ENCODE peak calls at places on chromosomes 4 and X, in ten cellular contexts. One of them, this sample, is unnamed.

GRCh38 chr4:38574559-38575333 is 89.3 kb upstream of the KLF3 start:
- DNase-seq in stimulated activated CD4-positive, alpha-beta T cell treated with anti-CD3 and anti-CD28 coated beads, TNF-alpha, amount 100 ng/mL, for 1 hour: no peak
- DNase-seq in fibroblast of mammary gland: no peak
- DNase-seq in suprapubic skin: no peak
- DNase-seq in EH: no peak
- DNase-seq in activated CD4-positive, alpha-beta T cell treated with anti-CD3 and anti-CD28 coated beads, Interleukin-2, amount 10 ng/mL, durations not matched to agents 7 days and 5 days: no peak
- DNase-seq in substantia nigra: peak
- DNase-seq in AG09309: no peak
- DNase-seq in fibroblast of villous mesenchyme: no peak
- DNase-seq in NCI-H187 treated with DMSO at 0.1 percent for 48 hours: no peak
- DNase-seq in this sample: no peak

GRCh38 chr4:23060776-23061175 is 368.0 kb downstream of the GBA3 start:
- DNase-seq in stimulated activated CD4-positive, alpha-beta T cell treated with anti-CD3 and anti-CD28 coated beads, TNF-alpha, amount 100 ng/mL, for 1 hour: no peak
- DNase-seq in fibroblast of mammary gland: peak
- DNase-seq in suprapubic skin: no peak
- DNase-seq in EH: peak
- DNase-seq in activated CD4-positive, alpha-beta T cell treated with anti-CD3 and anti-CD28 coated beads, Interleukin-2, amount 10 ng/mL, durations not matched to agents 7 days and 5 days: no peak
- DNase-seq in substantia nigra: no peak
- DNase-seq in AG09309: no peak
- DNase-seq in fibroblast of villous mesenchyme: no peak
- DNase-seq in NCI-H187 treated with DMSO at 0.1 percent for 48 hours: no peak
- DNase-seq in this sample: no peak

GRCh38 chr4:77862478-77863216 is at the start of gene MRPL1:
- DNase-seq in stimulated activated CD4-positive, alpha-beta T cell treated with anti-CD3 and anti-CD28 coated beads, TNF-alpha, amount 100 ng/mL, for 1 hour: peak
- DNase-seq in fibroblast of mammary gland: peak
- DNase-seq in suprapubic skin: peak
- DNase-seq in EH: peak
- DNase-seq in activated CD4-positive, alpha-beta T cell treated with anti-CD3 and anti-CD28 coated beads, Interleukin-2, amount 10 ng/mL, durations not matched to agents 7 days and 5 days: peak
- DNase-seq in substantia nigra: peak
- DNase-seq in AG09309: peak
- DNase-seq in fibroblast of villous mesenchyme: peak
- DNase-seq in NCI-H187 treated with DMSO at 0.1 percent for 48 hours: peak
- DNase-seq in this sample: peak

GRCh38 chr4:3702551-3703221 is 63.5 kb upstream of the ADRA2C start:
- DNase-seq in stimulated activated CD4-positive, alpha-beta T cell treated with anti-CD3 and anti-CD28 coated beads, TNF-alpha, amount 100 ng/mL, for 1 hour: no peak
- DNase-seq in fibroblast of mammary gland: no peak
- DNase-seq in suprapubic skin: peak
- DNase-seq in EH: no peak
- DNase-seq in activated CD4-positive, alpha-beta T cell treated with anti-CD3 and anti-CD28 coated beads, Interleukin-2, amount 10 ng/mL, durations not matched to agents 7 days and 5 days: no peak
- DNase-seq in substantia nigra: no peak
- DNase-seq in AG09309: no peak
- DNase-seq in fibroblast of villous mesenchyme: no peak
- DNase-seq in NCI-H187 treated with DMSO at 0.1 percent for 48 hours: no peak
- DNase-seq in this sample: no peak

GRCh38 chr4:104494822-104495559 is at the start of gene CXXC4:
- DNase-seq in stimulated activated CD4-positive, alpha-beta T cell treated with anti-CD3 and anti-CD28 coated beads, TNF-alpha, amount 100 ng/mL, for 1 hour: no peak
- DNase-seq in fibroblast of mammary gland: peak
- DNase-seq in suprapubic skin: peak
- DNase-seq in EH: peak
- DNase-seq in activated CD4-positive, alpha-beta T cell treated with anti-CD3 and anti-CD28 coated beads, Interleukin-2, amount 10 ng/mL, durations not matched to agents 7 days and 5 days: no peak
- DNase-seq in substantia nigra: peak
- DNase-seq in AG09309: no peak
- DNase-seq in fibroblast of villous mesenchyme: peak
- DNase-seq in NCI-H187 treated with DMSO at 0.1 percent for 48 hours: peak
- DNase-seq in this sample: peak

GRCh38 chrX:48507246-48507645 is 1.5 kb upstream of the PORCN start:
- DNase-seq in stimulated activated CD4-positive, alpha-beta T cell treated with anti-CD3 and anti-CD28 coated beads, TNF-alpha, amount 100 ng/mL, for 1 hour: no peak
- DNase-seq in fibroblast of mammary gland: no peak
- DNase-seq in suprapubic skin: no peak
- DNase-seq in EH: no peak
- DNase-seq in activated CD4-positive, alpha-beta T cell treated with anti-CD3 and anti-CD28 coated beads, Interleukin-2, amount 10 ng/mL, durations not matched to agents 7 days and 5 days: no peak
- DNase-seq in substantia nigra: no peak
- DNase-seq in AG09309: no peak
- DNase-seq in fibroblast of villous mesenchyme: no peak
- DNase-seq in NCI-H187 treated with DMSO at 0.1 percent for 48 hours: no peak
- DNase-seq in this sample: no peak

GRCh38 chr4:21596521-21596920 is 352.1 kb downstream of the KCNIP4 start:
- DNase-seq in stimulated activated CD4-positive, alpha-beta T cell treated with anti-CD3 and anti-CD28 coated beads, TNF-alpha, amount 100 ng/mL, for 1 hour: no peak
- DNase-seq in fibroblast of mammary gland: no peak
- DNase-seq in suprapubic skin: no peak
- DNase-seq in EH: no peak
- DNase-seq in activated CD4-positive, alpha-beta T cell treated with anti-CD3 and anti-CD28 coated beads, Interleukin-2, amount 10 ng/mL, durations not matched to agents 7 days and 5 days: no peak
- DNase-seq in substantia nigra: no peak
- DNase-seq in AG09309: no peak
- DNase-seq in fibroblast of villous mesenchyme: no peak
- DNase-seq in NCI-H187 treated with DMSO at 0.1 percent for 48 hours: no peak
- DNase-seq in this sample: no peak

GRCh38 chrX:13828392-13828791 is 11.5 kb upstream of the GPM6B start:
- DNase-seq in stimulated activated CD4-positive, alpha-beta T cell treated with anti-CD3 and anti-CD28 coated beads, TNF-alpha, amount 100 ng/mL, for 1 hour: no peak
- DNase-seq in fibroblast of mammary gland: peak
- DNase-seq in suprapubic skin: no peak
- DNase-seq in EH: no peak
- DNase-seq in activated CD4-positive, alpha-beta T cell treated with anti-CD3 and anti-CD28 coated beads, Interleukin-2, amount 10 ng/mL, durations not matched to agents 7 days and 5 days: no peak
- DNase-seq in substantia nigra: no peak
- DNase-seq in AG09309: no peak
- DNase-seq in fibroblast of villous mesenchyme: no peak
- DNase-seq in NCI-H187 treated with DMSO at 0.1 percent for 48 hours: no peak
- DNase-seq in this sample: no peak

GRCh38 chrX:63686878-63687714 is 97.9 kb downstream of the ARHGEF9 start:
- DNase-seq in stimulated activated CD4-positive, alpha-beta T cell treated with anti-CD3 and anti-CD28 coated beads, TNF-alpha, amount 100 ng/mL, for 1 hour: no peak
- DNase-seq in fibroblast of mammary gland: peak
- DNase-seq in suprapubic skin: no peak
- DNase-seq in EH: peak
- DNase-seq in activated CD4-positive, alpha-beta T cell treated with anti-CD3 and anti-CD28 coated beads, Interleukin-2, amount 10 ng/mL, durations not matched to agents 7 days and 5 days: peak
- DNase-seq in substantia nigra: no peak
- DNase-seq in AG09309: peak
- DNase-seq in fibroblast of villous mesenchyme: peak
- DNase-seq in NCI-H187 treated with DMSO at 0.1 percent for 48 hours: no peak
- DNase-seq in this sample: no peak

GRCh38 chr4:10965196-10965595 is 280.6 kb upstream of the CLNK start:
- DNase-seq in stimulated activated CD4-positive, alpha-beta T cell treated with anti-CD3 and anti-CD28 coated beads, TNF-alpha, amount 100 ng/mL, for 1 hour: no peak
- DNase-seq in fibroblast of mammary gland: no peak
- DNase-seq in suprapubic skin: no peak
- DNase-seq in EH: no peak
- DNase-seq in activated CD4-positive, alpha-beta T cell treated with anti-CD3 and anti-CD28 coated beads, Interleukin-2, amount 10 ng/mL, durations not matched to agents 7 days and 5 days: no peak
- DNase-seq in substantia nigra: no peak
- DNase-seq in AG09309: no peak
- DNase-seq in fibroblast of villous mesenchyme: no peak
- DNase-seq in NCI-H187 treated with DMSO at 0.1 percent for 48 hours: no peak
- DNase-seq in this sample: no peak

GRCh38 chrX:121456315-121456714 is 408.9 kb downstream of the GLUD2 start:
- DNase-seq in stimulated activated CD4-positive, alpha-beta T cell treated with anti-CD3 and anti-CD28 coated beads, TNF-alpha, amount 100 ng/mL, for 1 hour: no peak
- DNase-seq in fibroblast of mammary gland: no peak
- DNase-seq in suprapubic skin: no peak
- DNase-seq in EH: no peak
- DNase-seq in activated CD4-positive, alpha-beta T cell treated with anti-CD3 and anti-CD28 coated beads, Interleukin-2, amount 10 ng/mL, durations not matched to agents 7 days and 5 days: no peak
- DNase-seq in substantia nigra: no peak
- DNase-seq in AG09309: no peak
- DNase-seq in fibroblast of villous mesenchyme: no peak
- DNase-seq in NCI-H187 treated with DMSO at 0.1 percent for 48 hours: no peak
- DNase-seq in this sample: no peak

GRCh38 chr4:86670739-86671138 is 76.6 kb downstream of the PTPN13 start:
- DNase-seq in stimulated activated CD4-positive, alpha-beta T cell treated with anti-CD3 and anti-CD28 coated beads, TNF-alpha, amount 100 ng/mL, for 1 hour: no peak
- DNase-seq in fibroblast of mammary gland: peak
- DNase-seq in suprapubic skin: no peak
- DNase-seq in EH: peak
- DNase-seq in activated CD4-positive, alpha-beta T cell treated with anti-CD3 and anti-CD28 coated beads, Interleukin-2, amount 10 ng/mL, durations not matched to agents 7 days and 5 days: no peak
- DNase-seq in substantia nigra: no peak
- DNase-seq in AG09309: peak
- DNase-seq in fibroblast of villous mesenchyme: peak
- DNase-seq in NCI-H187 treated with DMSO at 0.1 percent for 48 hours: no peak
- DNase-seq in this sample: no peak

GRCh38 chr4:60724623-60725022 is 475.5 kb upstream of the ADGRL3 start:
- DNase-seq in stimulated activated CD4-positive, alpha-beta T cell treated with anti-CD3 and anti-CD28 coated beads, TNF-alpha, amount 100 ng/mL, for 1 hour: no peak
- DNase-seq in fibroblast of mammary gland: peak
- DNase-seq in suprapubic skin: no peak
- DNase-seq in EH: peak
- DNase-seq in activated CD4-positive, alpha-beta T cell treated with anti-CD3 and anti-CD28 coated beads, Interleukin-2, amount 10 ng/mL, durations not matched to agents 7 days and 5 days: no peak
- DNase-seq in substantia nigra: no peak
- DNase-seq in AG09309: peak
- DNase-seq in fibroblast of villous mesenchyme: peak
- DNase-seq in NCI-H187 treated with DMSO at 0.1 percent for 48 hours: no peak
- DNase-seq in this sample: no peak

GRCh38 chrX:135435139-135435922 is 13.6 kb downstream of the SMIM10L2A start:
- DNase-seq in stimulated activated CD4-positive, alpha-beta T cell treated with anti-CD3 and anti-CD28 coated beads, TNF-alpha, amount 100 ng/mL, for 1 hour: no peak
- DNase-seq in fibroblast of mammary gland: no peak
- DNase-seq in suprapubic skin: no peak
- DNase-seq in EH: no peak
- DNase-seq in activated CD4-positive, alpha-beta T cell treated with anti-CD3 and anti-CD28 coated beads, Interleukin-2, amount 10 ng/mL, durations not matched to agents 7 days and 5 days: no peak
- DNase-seq in substantia nigra: no peak
- DNase-seq in AG09309: no peak
- DNase-seq in fibroblast of villous mesenchyme: no peak
- DNase-seq in NCI-H187 treated with DMSO at 0.1 percent for 48 hours: no peak
- DNase-seq in this sample: no peak

GRCh38 chrX:133639726-133640125 is 224.4 kb upstream of the GPC4 start:
- DNase-seq in stimulated activated CD4-positive, alpha-beta T cell treated with anti-CD3 and anti-CD28 coated beads, TNF-alpha, amount 100 ng/mL, for 1 hour: no peak
- DNase-seq in fibroblast of mammary gland: no peak
- DNase-seq in suprapubic skin: no peak
- DNase-seq in EH: no peak
- DNase-seq in activated CD4-positive, alpha-beta T cell treated with anti-CD3 and anti-CD28 coated beads, Interleukin-2, amount 10 ng/mL, durations not matched to agents 7 days and 5 days: no peak
- DNase-seq in substantia nigra: no peak
- DNase-seq in AG09309: no peak
- DNase-seq in fibroblast of villous mesenchyme: no peak
- DNase-seq in NCI-H187 treated with DMSO at 0.1 percent for 48 hours: no peak
- DNase-seq in this sample: no peak

GRCh38 chrX:17944833-17945497 is 83.9 kb upstream of the RAI2 start:
- DNase-seq in stimulated activated CD4-positive, alpha-beta T cell treated with anti-CD3 and anti-CD28 coated beads, TNF-alpha, amount 100 ng/mL, for 1 hour: no peak
- DNase-seq in fibroblast of mammary gland: peak
- DNase-seq in suprapubic skin: no peak
- DNase-seq in EH: peak
- DNase-seq in activated CD4-positive, alpha-beta T cell treated with anti-CD3 and anti-CD28 coated beads, Interleukin-2, amount 10 ng/mL, durations not matched to agents 7 days and 5 days: peak
- DNase-seq in substantia nigra: no peak
- DNase-seq in AG09309: no peak
- DNase-seq in fibroblast of villous mesenchyme: no peak
- DNase-seq in NCI-H187 treated with DMSO at 0.1 percent for 48 hours: no peak
- DNase-seq in this sample: no peak

GRCh38 chrX:68536884-68537283 is 38.0 kb downstream of the YIPF6 start:
- DNase-seq in stimulated activated CD4-positive, alpha-beta T cell treated with anti-CD3 and anti-CD28 coated beads, TNF-alpha, amount 100 ng/mL, for 1 hour: no peak
- DNase-seq in fibroblast of mammary gland: no peak
- DNase-seq in suprapubic skin: no peak
- DNase-seq in EH: no peak
- DNase-seq in activated CD4-positive, alpha-beta T cell treated with anti-CD3 and anti-CD28 coated beads, Interleukin-2, amount 10 ng/mL, durations not matched to agents 7 days and 5 days: no peak
- DNase-seq in substantia nigra: no peak
- DNase-seq in AG09309: no peak
- DNase-seq in fibroblast of villous mesenchyme: no peak
- DNase-seq in NCI-H187 treated with DMSO at 0.1 percent for 48 hours: no peak
- DNase-seq in this sample: no peak

GRCh38 chrX:139077303-139078131 is 366.0 kb upstream of the FGF13 start:
- DNase-seq in stimulated activated CD4-positive, alpha-beta T cell treated with anti-CD3 and anti-CD28 coated beads, TNF-alpha, amount 100 ng/mL, for 1 hour: no peak
- DNase-seq in fibroblast of mammary gland: peak
- DNase-seq in suprapubic skin: no peak
- DNase-seq in EH: no peak
- DNase-seq in activated CD4-positive, alpha-beta T cell treated with anti-CD3 and anti-CD28 coated beads, Interleukin-2, amount 10 ng/mL, durations not matched to agents 7 days and 5 days: no peak
- DNase-seq in substantia nigra: no peak
- DNase-seq in AG09309: peak
- DNase-seq in fibroblast of villous mesenchyme: peak
- DNase-seq in NCI-H187 treated with DMSO at 0.1 percent for 48 hours: no peak
- DNase-seq in this sample: no peak